ENCODE peak calls at places on chromosomes 3 and 15, in ten cellular contexts. R is H1, P is IMR-90, Y is epithelial cell of esophagus, V is AG09309, C is suprapubic skin, F is colonic mucosa, W is fibroblast of pulmonary artery, J is heart left ventricle, D is cardiac muscle cell. A is an unnamed sample.
A peak's percentile ranks its signal among the peaks of the same experiment; 100 is the strongest.

GRCh38 chr15:33700695-33701303 is 267.5 kb upstream of the CHRM5 start:
- DNase-seq in P (peak; percentile 77), V (peak; percentile 24), C (peak; percentile 68), W (peak; percentile 88), J (peak; percentile 57), F (peak; percentile 62), R (peak; percentile 89), Y (peak; percentile 84), D (peak; percentile 87), A (peak; percentile 33)

GRCh38 chr15:78228356-78228996 is 5.9 kb downstream of the ACSBG1 start:
- DNase-seq in F (no peak), R (no peak), J (no peak), V (no peak), D (no peak), P (no peak), Y (no peak), W (no peak), C (no peak), A (no peak)

GRCh38 chr3:171160326-171160725 is 133.8 kb upstream of the SLC2A2 start:
- DNase-seq in Y (peak; percentile 45), D (no peak), R (no peak), C (no peak), P (no peak), J (no peak), V (no peak), W (no peak), F (no peak), A (no peak)

GRCh38 chr3:32391643-32392529 is at the start of gene CMTM7:
- DNase-seq in C (peak; percentile 86), W (peak; percentile 58), P (peak; percentile 35), R (peak; percentile 79), Y (peak; percentile 64), D (peak; percentile 75), V (no peak), F (peak; percentile 79), J (peak; percentile 75), A (no peak)

GRCh38 chr15:59609730-59610712 is 1.6 kb upstream of the GCNT3 start:
- DNase-seq in Y (no peak), J (no peak), R (no peak), V (no peak), D (peak; percentile 16), W (no peak), C (no peak), P (no peak), F (no peak), A (no peak)

GRCh38 chr3:189298469-189299375 is 127.0 kb downstream of the TPRG1 start:
- DNase-seq in F (no peak), P (no peak), C (no peak), V (no peak), Y (peak; percentile 87), D (no peak), R (no peak), J (no peak), W (no peak), A (no peak)

GRCh38 chr3:111627092-111627491 is 31.9 kb upstream of the ZBED2 start:
- DNase-seq in W (no peak), D (no peak), Y (peak; percentile 55), J (no peak), F (no peak), C (no peak), V (no peak), R (no peak), P (peak; percentile 68), A (no peak)

GRCh38 chr15:37056894-37057205 is 43.5 kb downstream of the MEIS2 start:
- DNase-seq in R (no peak), D (no peak), C (no peak), P (no peak), Y (no peak), W (no peak), J (no peak), F (no peak), V (no peak), A (no peak)

GRCh38 chr15:88658972-88659931 is 20.4 kb downstream of the ISG20 start:
- DNase-seq in D (peak; percentile 79), V (peak; percentile 16), F (no peak), R (peak; percentile 39), C (no peak), J (no peak), W (peak; percentile 75), Y (peak; percentile 77), P (peak; percentile 73), A (no peak)

GRCh38 chr3:155701882-155702465 is 42.9 kb downstream of the PLCH1 start:
- DNase-seq in F (no peak), D (peak; percentile 69), W (peak; percentile 70), R (no peak), J (no peak), C (no peak), Y (peak; percentile 57), P (peak; percentile 58), V (peak; percentile 21), A (peak; percentile 41)

GRCh38 chr3:52056968-52057805 is 816 bp upstream of the DUSP7 start:
- DNase-seq in J (peak; percentile 100), D (peak; percentile 99), C (peak; percentile 100), P (peak; percentile 97), W (peak; percentile 99), F (peak; percentile 100), Y (peak; percentile 100), V (peak; percentile 93), R (peak; percentile 97), A (peak; percentile 96)

GRCh38 chr3:194867270-194867983 is 181.7 kb downstream of the FAM43A start:
- DNase-seq in F (peak; percentile 70), C (no peak), V (no peak), J (peak; percentile 64), Y (no peak), R (no peak), P (no peak), D (peak; percentile 66), W (peak; percentile 38), A (no peak)

GRCh38 chr3:126132751-126133511 is 47.5 kb downstream of the ALDH1L1 start:
- DNase-seq in Y (peak; percentile 25), R (peak; percentile 60), F (peak; percentile 9), P (peak; percentile 12), C (peak; percentile 21), J (peak; percentile 13), D (peak; percentile 33), W (peak; percentile 29), V (no peak), A (no peak)
- TF ChIP-seq CTCF in Y (peak; percentile 51), R (peak; percentile 66), F (no peak), P (peak; percentile 40), C (no peak), J (no peak), D (peak; percentile 56), W (peak; percentile 48), V (peak; percentile 35), A (peak; percentile 51)

DNA sequence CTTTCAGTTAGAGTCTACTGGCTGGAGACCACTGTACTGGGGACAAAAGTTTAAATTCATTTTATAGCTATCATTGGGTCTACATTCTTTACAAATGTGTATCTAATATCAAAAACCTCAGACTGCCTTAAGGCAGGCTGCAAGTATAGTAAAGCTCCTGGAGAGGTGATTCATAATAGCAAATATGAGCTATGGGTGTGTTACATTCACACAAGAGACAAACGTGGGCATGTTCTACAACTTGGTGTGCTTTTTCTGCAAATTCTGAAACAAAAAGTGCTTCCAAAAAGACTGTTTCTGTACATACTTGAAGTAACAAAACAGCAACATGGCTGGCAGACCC is 1101.4 kb downstream of the ROBO1 start:
- DNase-seq in C (no peak), R (no peak), Y (peak; percentile 85), P (peak; percentile 63), W (peak; percentile 16), J (no peak), D (no peak), V (no peak), F (no peak), A (no peak)
- H3K4me3 ChIP-seq in C (no peak overlapping the region), R (no peak overlapping the region), Y (no peak overlapping the region), P (no peak overlapping the region), W (no peak overlapping the region), J (no peak overlapping the region), D (no peak overlapping the region), V (no peak overlapping the region), F (no peak overlapping the region), A (no peak overlapping the region)

GRCh38 chr3:58560771-58561311 is 16.4 kb downstream of the FAM107A start:
- DNase-seq in D (peak; percentile 96), V (peak; percentile 98), Y (peak; percentile 53), R (peak; percentile 78), P (peak; percentile 98), F (no peak), J (no peak), C (no peak), W (peak; percentile 95), A (peak; percentile 96)
- TF ChIP-seq CTCF in D (peak; percentile 59), V (peak; percentile 77), Y (peak; percentile 14), R (peak; percentile 84), P (peak; percentile 88), F (no peak), J (peak; percentile 33), C (no peak), W (peak; percentile 62), A (peak; percentile 68)

DNA sequence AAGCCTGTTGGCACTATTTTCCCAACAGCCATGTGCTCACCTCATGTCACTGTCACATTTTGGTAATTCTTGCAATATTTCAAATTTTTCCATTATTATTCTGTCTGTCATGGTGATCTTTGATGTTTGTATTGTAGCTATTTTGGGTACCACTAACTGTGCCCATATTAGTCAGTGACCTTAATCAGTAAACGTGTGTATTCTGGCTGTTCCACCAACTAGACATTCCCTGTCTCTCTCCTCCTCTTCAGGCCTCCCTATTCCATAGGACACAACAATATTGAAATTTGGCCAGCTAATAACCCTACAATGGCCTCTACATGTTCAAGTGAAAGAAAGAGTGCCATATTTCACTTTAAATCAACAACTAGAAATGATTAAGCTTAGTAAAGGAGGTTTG is 88.6 kb downstream of the OPA1 start:
- DNase-seq in R (no peak), J (no peak), V (no peak), P (no peak), W (no peak), F (no peak), Y (no peak), D (no peak), C (no peak), A (no peak)
- H3K4me3 ChIP-seq in R (no peak overlapping the region), J (no peak overlapping the region), V (no peak overlapping the region), P (no peak overlapping the region), W (no peak overlapping the region), F (no peak overlapping the region), Y (no peak overlapping the region), D (no peak overlapping the region), C (no peak overlapping the region), A (no peak overlapping the region)

DNA sequence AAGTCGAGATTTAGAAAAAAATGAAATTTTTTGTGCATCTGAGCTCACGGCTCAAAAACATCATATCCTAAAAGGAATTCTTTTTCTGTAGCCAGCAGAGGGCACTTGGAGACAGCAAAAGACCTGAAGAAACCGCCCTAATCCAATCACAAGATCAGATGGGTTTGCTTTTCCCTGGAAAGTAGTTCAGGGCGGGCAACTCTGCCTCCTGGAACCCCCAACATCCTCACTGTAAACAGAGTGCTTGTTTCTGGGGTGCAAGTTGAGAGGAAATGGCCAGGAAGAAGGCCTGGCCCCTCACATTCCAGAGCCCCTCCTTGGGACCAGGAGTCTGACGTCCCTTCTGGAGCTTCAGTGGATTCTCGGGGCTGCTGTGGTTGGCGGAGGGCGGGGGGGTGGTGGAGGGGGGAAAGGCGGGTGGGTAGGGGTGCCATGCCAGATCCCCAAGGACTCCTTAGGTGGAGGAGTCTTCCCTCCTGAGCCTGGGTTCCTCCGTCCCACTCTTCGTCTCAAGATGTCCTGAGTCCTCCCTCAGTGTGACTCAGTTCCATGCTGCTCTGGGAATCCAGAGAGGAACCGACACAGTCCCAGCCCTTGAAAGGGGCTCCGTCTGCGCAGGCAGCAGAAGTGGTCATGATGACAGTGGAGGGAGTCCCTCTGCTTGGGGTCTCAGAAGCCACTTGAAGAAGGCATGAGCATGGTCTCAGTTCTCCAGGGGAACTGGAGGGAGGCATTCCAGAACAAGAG is 35.9 kb downstream of the CCK start:
- DNase-seq in P (peak; percentile 58), F (no peak), R (no peak), C (no peak), Y (peak; percentile 60), D (peak; percentile 69), J (no peak), V (peak; percentile 21), W (peak; percentile 73), A (peak; percentile 19)
- TF ChIP-seq CTCF in P (peak; percentile 69), F (peak; percentile 14), R (peak; percentile 67), C (peak; percentile 33), Y (peak; percentile 69), D (peak; percentile 61), J (peak; percentile 57), V (peak; percentile 68), W (peak; percentile 61), A (peak; percentile 68)